ENCODE peak calls at places on chromosomes 11 and 22, in six cellular contexts. One of them, this sample, is unnamed.

GRCh38 chr11:7605544-7605943 is 67.8 kb downstream of the CYB5R2 start:
- DNase-seq in neural crest cell: no peak
- DNase-seq in CD4-positive, alpha-beta T cell: no peak
- DNase-seq in endodermal cell: no peak
- DNase-seq in A549: peak; percentile 79
- DNase-seq in PC-3: peak; percentile 35
- DNase-seq in this sample: no peak

GRCh38 chr11:6629573-6629891 is 10.3 kb upstream of the TPP1 start:
- DNase-seq in neural crest cell: no peak
- DNase-seq in CD4-positive, alpha-beta T cell: peak; percentile 15
- DNase-seq in endodermal cell: no peak
- DNase-seq in A549: no peak
- DNase-seq in PC-3: no peak
- DNase-seq in this sample: no peak

GRCh38 chr11:24422371-24422770 is 74.5 kb upstream of the LUZP2 start:
- DNase-seq in neural crest cell: no peak
- DNase-seq in CD4-positive, alpha-beta T cell: no peak
- DNase-seq in endodermal cell: no peak
- DNase-seq in A549: no peak
- DNase-seq in PC-3: peak; percentile 10
- DNase-seq in this sample: no peak

GRCh38 chr22:49216579-49216978 is 611.1 kb downstream of the BRD1 start:
- DNase-seq in neural crest cell: no peak
- DNase-seq in CD4-positive, alpha-beta T cell: peak; percentile 6
- DNase-seq in endodermal cell: no peak
- DNase-seq in A549: no peak
- DNase-seq in PC-3: no peak
- DNase-seq in this sample: no peak

GRCh38 chr11:112773256-112773655 is 188.0 kb upstream of the NCAM1 start:
- DNase-seq in neural crest cell: no peak
- DNase-seq in CD4-positive, alpha-beta T cell: no peak
- DNase-seq in endodermal cell: no peak
- DNase-seq in A549: no peak
- DNase-seq in PC-3: no peak
- DNase-seq in this sample: no peak

GRCh38 chr22:46444390-46444854 is 93.0 kb downstream of the CELSR1 start:
- DNase-seq in neural crest cell: no peak
- DNase-seq in CD4-positive, alpha-beta T cell: no peak
- DNase-seq in endodermal cell: peak; percentile 71
- DNase-seq in A549: no peak
- DNase-seq in PC-3: no peak
- DNase-seq in this sample: no peak

GRCh38 chr22:16866167-16866566 is 41.0 kb upstream of the XKR3 start:
- DNase-seq in neural crest cell: no peak
- DNase-seq in CD4-positive, alpha-beta T cell: no peak
- DNase-seq in endodermal cell: no peak
- DNase-seq in A549: no peak
- DNase-seq in PC-3: no peak
- DNase-seq in this sample: no peak

GRCh38 chr11:2666828-2667570 is 32.8 kb downstream of the KCNQ1OT1 start:
- DNase-seq in neural crest cell: no peak
- DNase-seq in CD4-positive, alpha-beta T cell: no peak
- DNase-seq in endodermal cell: peak; percentile 21
- DNase-seq in A549: no peak
- DNase-seq in PC-3: no peak
- DNase-seq in this sample: no peak

GRCh38 chr11:86230196-86230813 is 14.2 kb upstream of the EED start:
- DNase-seq in neural crest cell: no peak
- DNase-seq in CD4-positive, alpha-beta T cell: no peak
- DNase-seq in endodermal cell: no peak
- DNase-seq in A549: no peak
- DNase-seq in PC-3: peak; percentile 58
- DNase-seq in this sample: no peak

GRCh38 chr22:25656724-25657123 is 85.3 kb upstream of the MYO18B start:
- DNase-seq in neural crest cell: no peak
- DNase-seq in CD4-positive, alpha-beta T cell: no peak
- DNase-seq in endodermal cell: no peak
- DNase-seq in A549: no peak
- DNase-seq in PC-3: no peak
- DNase-seq in this sample: no peak

GRCh38 chr11:12380565-12381325 is 3.4 kb downstream of the PARVA start:
- DNase-seq in neural crest cell: no peak
- DNase-seq in CD4-positive, alpha-beta T cell: no peak
- DNase-seq in endodermal cell: no peak
- DNase-seq in A549: no peak
- DNase-seq in PC-3: no peak
- DNase-seq in this sample: no peak

GRCh38 chr11:12377106-12377823 is at the start of gene PARVA:
- DNase-seq in neural crest cell: peak; percentile 60
- DNase-seq in CD4-positive, alpha-beta T cell: no peak
- DNase-seq in endodermal cell: peak; percentile 93
- DNase-seq in A549: peak; percentile 25
- DNase-seq in PC-3: peak; percentile 66
- DNase-seq in this sample: no peak

GRCh38 chr11:12376259-12376971 is 956 bp upstream of the PARVA start:
- DNase-seq in neural crest cell: no peak
- DNase-seq in CD4-positive, alpha-beta T cell: no peak
- DNase-seq in endodermal cell: no peak
- DNase-seq in A549: no peak
- DNase-seq in PC-3: no peak
- DNase-seq in this sample: no peak

GRCh38 chr11:12381875-12382274 is 4.5 kb downstream of the PARVA start:
- DNase-seq in neural crest cell: no peak
- DNase-seq in CD4-positive, alpha-beta T cell: no peak
- DNase-seq in endodermal cell: no peak
- DNase-seq in A549: no peak
- DNase-seq in PC-3: no peak
- DNase-seq in this sample: no peak

DNA sequence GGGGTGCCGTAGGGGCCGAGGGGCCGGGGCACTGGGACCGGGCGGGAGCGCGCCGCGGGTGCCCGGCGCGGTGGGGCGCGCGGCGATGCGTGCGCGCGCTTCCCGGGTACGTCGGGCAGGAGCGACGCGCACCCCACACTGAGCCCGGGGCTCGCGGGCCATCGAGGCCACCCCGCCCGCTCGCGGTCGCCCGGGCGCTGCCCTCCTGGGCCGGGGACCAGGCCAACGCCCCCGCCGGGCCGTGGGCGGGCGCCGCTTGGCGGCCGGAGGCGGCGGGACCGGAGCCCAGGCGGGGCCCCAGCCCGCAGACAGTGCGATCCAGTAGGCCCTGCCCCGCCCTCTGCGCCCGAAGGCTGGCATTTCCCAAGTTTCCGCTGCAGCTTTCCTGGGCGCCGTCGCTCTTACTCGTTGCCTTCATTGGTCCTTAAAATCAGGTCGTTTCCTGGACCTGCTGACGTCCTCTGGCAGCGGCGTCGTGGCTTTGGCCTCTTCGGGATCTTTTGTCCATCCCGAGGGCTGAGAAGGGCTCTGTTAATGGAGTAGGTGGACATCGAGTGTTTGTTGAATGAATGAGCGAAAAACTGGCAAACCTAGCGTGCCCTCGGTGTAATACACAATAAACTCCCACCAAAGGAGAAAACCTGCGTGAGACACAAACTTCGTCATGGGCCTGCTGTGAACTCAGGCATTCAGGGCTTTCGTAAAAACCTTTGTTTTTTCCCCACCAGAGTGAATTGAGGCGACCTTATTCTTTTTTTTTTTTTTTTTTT is 638 bp downstream of the PARVA start:
- DNase-seq in neural crest cell: peak; percentile 57
- DNase-seq in CD4-positive, alpha-beta T cell: no peak
- DNase-seq in endodermal cell: peak; percentile 93
- DNase-seq in A549: peak; percentile 50
- DNase-seq in PC-3: peak; percentile 83
- DNase-seq in this sample: no peak
- TF ChIP-seq CTCF in neural crest cell: peak; percentile 43
- TF ChIP-seq CTCF in CD4-positive, alpha-beta T cell: no peak
- TF ChIP-seq CTCF in endodermal cell: peak; percentile 47
- TF ChIP-seq CTCF in A549: peak; percentile 33
- TF ChIP-seq CTCF in PC-3: no peak
- TF ChIP-seq CTCF in this sample: no peak

DNA sequence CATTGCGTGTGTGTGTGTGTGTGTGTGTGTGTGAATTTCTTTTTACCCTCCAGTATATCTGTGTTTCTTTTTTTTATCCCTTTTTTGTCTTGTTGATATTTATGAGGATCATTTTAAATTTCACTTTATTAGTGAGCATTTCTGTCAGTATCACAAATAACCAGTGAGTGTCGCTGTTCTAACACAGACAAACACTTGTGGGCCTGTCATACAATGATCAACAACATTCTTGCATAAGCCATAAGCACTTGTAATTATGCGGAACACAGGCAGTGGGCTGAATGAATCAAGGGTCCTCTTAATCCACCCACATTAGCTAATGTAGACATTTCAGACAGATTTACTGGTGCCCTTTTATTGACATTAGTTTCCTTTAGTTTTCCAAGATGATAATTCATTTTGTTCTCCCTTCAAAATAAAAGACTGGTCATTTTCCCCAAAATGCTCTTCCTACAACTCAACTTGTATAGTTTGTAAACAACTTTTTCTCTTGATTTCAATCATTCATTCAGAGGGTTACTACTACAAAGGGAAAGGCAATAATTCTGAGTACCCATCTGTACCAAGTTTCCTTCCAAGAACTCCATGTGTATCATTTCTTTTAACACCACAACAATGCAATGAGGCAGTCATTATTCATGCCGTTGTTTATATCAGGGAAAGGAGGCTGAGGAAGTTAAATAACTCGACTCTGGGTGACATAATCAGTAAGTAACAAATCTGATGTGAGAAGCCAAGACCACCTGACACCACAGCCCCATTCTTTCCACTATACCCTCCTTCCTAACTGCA is 34.6 kb upstream of the ANO3 start:
- DNase-seq in neural crest cell: peak; percentile 9
- DNase-seq in CD4-positive, alpha-beta T cell: no peak
- DNase-seq in endodermal cell: peak; percentile 55
- DNase-seq in A549: peak; percentile 18
- DNase-seq in PC-3: peak; percentile 64
- DNase-seq in this sample: no peak
- TF ChIP-seq CTCF in neural crest cell: peak; percentile 86
- TF ChIP-seq CTCF in CD4-positive, alpha-beta T cell: no peak
- TF ChIP-seq CTCF in endodermal cell: peak; percentile 84
- TF ChIP-seq CTCF in A549: peak; percentile 71
- TF ChIP-seq CTCF in PC-3: peak; percentile 78
- TF ChIP-seq CTCF in this sample: peak; percentile 94

GRCh38 chr11:125942276-125942611 is 3.6 kb upstream of the VSIG10L2 start:
- DNase-seq in neural crest cell: no peak
- DNase-seq in CD4-positive, alpha-beta T cell: no peak
- DNase-seq in endodermal cell: no peak
- DNase-seq in A549: no peak
- DNase-seq in PC-3: no peak
- DNase-seq in this sample: no peak
- TF ChIP-seq CTCF in neural crest cell: peak; percentile 10
- TF ChIP-seq CTCF in CD4-positive, alpha-beta T cell: no peak
- TF ChIP-seq CTCF in endodermal cell: peak; percentile 22
- TF ChIP-seq CTCF in A549: peak; percentile 18
- TF ChIP-seq CTCF in PC-3: no peak
- TF ChIP-seq CTCF in this sample: no peak

GRCh38 chr22:39292561-39293074 is 26.8 kb downstream of the RPL3 start:
- DNase-seq in neural crest cell: peak; percentile 34
- DNase-seq in CD4-positive, alpha-beta T cell: no peak
- DNase-seq in endodermal cell: peak; percentile 95
- DNase-seq in A549: peak; percentile 81
- DNase-seq in PC-3: peak; percentile 87
- DNase-seq in this sample: no peak

GRCh38 chr22:39290248-39290720 is 29.1 kb downstream of the RPL3 start:
- DNase-seq in neural crest cell: no peak
- DNase-seq in CD4-positive, alpha-beta T cell: no peak
- DNase-seq in endodermal cell: no peak
- DNase-seq in A549: no peak
- DNase-seq in PC-3: peak; percentile 78
- DNase-seq in this sample: no peak

GRCh38 chr22:39292002-39292401 is 27.4 kb downstream of the RPL3 start:
- DNase-seq in neural crest cell: no peak
- DNase-seq in CD4-positive, alpha-beta T cell: no peak
- DNase-seq in endodermal cell: no peak
- DNase-seq in A549: no peak
- DNase-seq in PC-3: peak; percentile 39
- DNase-seq in this sample: no peak

GRCh38 chr22:39290724-39291161 is 28.7 kb downstream of the RPL3 start:
- DNase-seq in neural crest cell: no peak
- DNase-seq in CD4-positive, alpha-beta T cell: no peak
- DNase-seq in endodermal cell: peak; percentile 84
- DNase-seq in A549: peak; percentile 59
- DNase-seq in PC-3: peak; percentile 45
- DNase-seq in this sample: no peak

GRCh38 chr22:39291501-39291900 is 27.9 kb downstream of the RPL3 start:
- DNase-seq in neural crest cell: no peak
- DNase-seq in CD4-positive, alpha-beta T cell: no peak
- DNase-seq in endodermal cell: no peak
- DNase-seq in A549: no peak
- DNase-seq in PC-3: no peak
- DNase-seq in this sample: no peak
- TF ChIP-seq CTCF in neural crest cell: peak; percentile 19
- TF ChIP-seq CTCF in CD4-positive, alpha-beta T cell: no peak
- TF ChIP-seq CTCF in endodermal cell: peak; percentile 37
- TF ChIP-seq CTCF in A549: peak; percentile 12
- TF ChIP-seq CTCF in PC-3: peak; percentile 42
- TF ChIP-seq CTCF in this sample: no peak